ENCODE peak calls at places on chromosomes 7 and 10, in six cellular contexts. One of them, this sample, is unnamed.

GRCh38 chr7:106704000-106704840 is 43.3 kb upstream of the CCDC71L start:
- DNase-seq in NCI-H2081: no peak
- DNase-seq in naive thymus-derived CD8-positive, alpha-beta T cell: peak; percentile 1
- DNase-seq in CD8-positive, alpha-beta memory T cell: no peak
- DNase-seq in fibroblast of pulmonary artery: no peak
- DNase-seq in aorta: no peak
- DNase-seq in this sample: no peak

GRCh38 chr7:18541189-18541870 is 45.8 kb downstream of the HDAC9 start:
- DNase-seq in CD8-positive, alpha-beta memory T cell: no peak
- DNase-seq in NCI-H2081: peak; percentile 32
- DNase-seq in aorta: peak; percentile 82
- DNase-seq in fibroblast of pulmonary artery: peak; percentile 39
- DNase-seq in naive thymus-derived CD8-positive, alpha-beta T cell: no peak
- DNase-seq in this sample: peak; percentile 8

GRCh38 chr10:73060173-73060572 is 36.5 kb downstream of the P4HA1 start:
- DNase-seq in CD8-positive, alpha-beta memory T cell: no peak
- DNase-seq in aorta: no peak
- DNase-seq in NCI-H2081: no peak
- DNase-seq in fibroblast of pulmonary artery: no peak
- DNase-seq in naive thymus-derived CD8-positive, alpha-beta T cell: no peak
- DNase-seq in this sample: no peak

GRCh38 chr7:138981332-138982203 is at the start of gene KIAA1549:
- DNase-seq in aorta: peak; percentile 65
- DNase-seq in fibroblast of pulmonary artery: peak; percentile 59
- DNase-seq in CD8-positive, alpha-beta memory T cell: peak; percentile 15
- DNase-seq in NCI-H2081: peak; percentile 77
- DNase-seq in naive thymus-derived CD8-positive, alpha-beta T cell: peak; percentile 43
- DNase-seq in this sample: peak; percentile 67

GRCh38 chr7:100689230-100690135 is 4.6 kb downstream of the GIGYF1 start:
- DNase-seq in naive thymus-derived CD8-positive, alpha-beta T cell: no peak
- DNase-seq in CD8-positive, alpha-beta memory T cell: no peak
- DNase-seq in fibroblast of pulmonary artery: no peak
- DNase-seq in aorta: peak; percentile 42
- DNase-seq in NCI-H2081: no peak
- DNase-seq in this sample: no peak

GRCh38 chr10:86085136-86085535 is 281.5 kb downstream of the GRID1 start:
- DNase-seq in aorta: no peak
- DNase-seq in NCI-H2081: no peak
- DNase-seq in naive thymus-derived CD8-positive, alpha-beta T cell: no peak
- DNase-seq in CD8-positive, alpha-beta memory T cell: no peak
- DNase-seq in fibroblast of pulmonary artery: no peak
- DNase-seq in this sample: no peak

GRCh38 chr7:83305027-83305426 is 142.3 kb upstream of the PCLO start:
- DNase-seq in NCI-H2081: no peak
- DNase-seq in CD8-positive, alpha-beta memory T cell: no peak
- DNase-seq in naive thymus-derived CD8-positive, alpha-beta T cell: no peak
- DNase-seq in fibroblast of pulmonary artery: no peak
- DNase-seq in aorta: no peak
- DNase-seq in this sample: no peak

GRCh38 chr10:79927111-79927828 is 21.6 kb downstream of the SFTPD start:
- DNase-seq in NCI-H2081: no peak
- DNase-seq in naive thymus-derived CD8-positive, alpha-beta T cell: no peak
- DNase-seq in fibroblast of pulmonary artery: no peak
- DNase-seq in aorta: no peak
- DNase-seq in CD8-positive, alpha-beta memory T cell: no peak
- DNase-seq in this sample: no peak

GRCh38 chr7:99601656-99602310 is 3.7 kb downstream of the TMEM225B start:
- DNase-seq in fibroblast of pulmonary artery: no peak
- DNase-seq in CD8-positive, alpha-beta memory T cell: no peak
- DNase-seq in naive thymus-derived CD8-positive, alpha-beta T cell: no peak
- DNase-seq in NCI-H2081: no peak
- DNase-seq in aorta: no peak
- DNase-seq in this sample: no peak

GRCh38 chr10:30990971-30991646 is 40.6 kb downstream of the ZNF438 start:
- DNase-seq in CD8-positive, alpha-beta memory T cell: no peak
- DNase-seq in aorta: no peak
- DNase-seq in fibroblast of pulmonary artery: no peak
- DNase-seq in NCI-H2081: no peak
- DNase-seq in naive thymus-derived CD8-positive, alpha-beta T cell: no peak
- DNase-seq in this sample: no peak

GRCh38 chr7:32393861-32394260 is 96.3 kb downstream of the LSM5 start:
- DNase-seq in CD8-positive, alpha-beta memory T cell: no peak
- DNase-seq in aorta: no peak
- DNase-seq in NCI-H2081: no peak
- DNase-seq in naive thymus-derived CD8-positive, alpha-beta T cell: no peak
- DNase-seq in fibroblast of pulmonary artery: no peak
- DNase-seq in this sample: no peak

GRCh38 chr10:71244638-71245419 is 32.5 kb downstream of the UNC5B start:
- DNase-seq in naive thymus-derived CD8-positive, alpha-beta T cell: no peak
- DNase-seq in fibroblast of pulmonary artery: peak; percentile 96
- DNase-seq in aorta: peak; percentile 79
- DNase-seq in NCI-H2081: peak; percentile 17
- DNase-seq in CD8-positive, alpha-beta memory T cell: no peak
- DNase-seq in this sample: peak; percentile 23

GRCh38 chr10:35421553-35422178 is 85.4 kb downstream of the CCNY start:
- DNase-seq in aorta: no peak
- DNase-seq in CD8-positive, alpha-beta memory T cell: no peak
- DNase-seq in NCI-H2081: no peak
- DNase-seq in fibroblast of pulmonary artery: peak; percentile 91
- DNase-seq in naive thymus-derived CD8-positive, alpha-beta T cell: no peak
- DNase-seq in this sample: no peak